ENCODE peak calls at places on chromosomes 12 and 14, in four cellular contexts. One of them, this sample, is unnamed.

GRCh38 chr14:104216457-104216856 is 78.1 kb downstream of the KIF26A start:
- DNase-seq in PC-3: no peak
- DNase-seq in neural progenitor cell: no peak
- DNase-seq in hepatocyte: no peak
- DNase-seq in this sample: no peak

GRCh38 chr12:30967026-30967425 is 40.5 kb downstream of the TSPAN11 start:
- DNase-seq in PC-3: no peak
- DNase-seq in hepatocyte: no peak
- DNase-seq in neural progenitor cell: no peak
- DNase-seq in this sample: no peak

GRCh38 chr14:21924479-21924878 is 250.9 kb upstream of the OR4E1 start:
- DNase-seq in PC-3: no peak
- DNase-seq in neural progenitor cell: peak
- DNase-seq in hepatocyte: no peak
- DNase-seq in this sample: peak

GRCh38 chr12:46082473-46082872 is 92.1 kb upstream of the SCAF11 start:
- DNase-seq in neural progenitor cell: no peak
- DNase-seq in hepatocyte: no peak
- DNase-seq in PC-3: no peak
- DNase-seq in this sample: no peak

GRCh38 chr14:78567343-78567742 is 397.2 kb downstream of the NRXN3 start:
- DNase-seq in neural progenitor cell: no peak
- DNase-seq in PC-3: no peak
- DNase-seq in hepatocyte: no peak
- DNase-seq in this sample: no peak

GRCh38 chr12:1808798-1809480 is 11.4 kb upstream of the LRTM2 start:
- DNase-seq in PC-3: no peak
- DNase-seq in hepatocyte: no peak
- DNase-seq in neural progenitor cell: no peak
- DNase-seq in this sample: no peak

GRCh38 chr12:94589591-94590001 is 60.8 kb downstream of the TMCC3 start:
- DNase-seq in neural progenitor cell: no peak
- DNase-seq in PC-3: peak
- DNase-seq in hepatocyte: no peak
- DNase-seq in this sample: no peak

GRCh38 chr12:68334136-68334535 is 2.0 kb upstream of the MDM1 start:
- DNase-seq in hepatocyte: no peak
- DNase-seq in neural progenitor cell: peak
- DNase-seq in PC-3: peak
- DNase-seq in this sample: no peak

GRCh38 chr12:31234053-31234835 is 91.7 kb downstream of the SINHCAF start:
- DNase-seq in hepatocyte: no peak
- DNase-seq in neural progenitor cell: no peak
- DNase-seq in PC-3: no peak
- DNase-seq in this sample: no peak

GRCh38 chr12:112349440-112349839 is 32.8 kb downstream of the HECTD4 start:
- DNase-seq in hepatocyte: no peak
- DNase-seq in neural progenitor cell: no peak
- DNase-seq in PC-3: no peak
- DNase-seq in this sample: no peak

GRCh38 chr14:55440385-55440784 is at the start of gene TBPL2:
- DNase-seq in hepatocyte: peak
- DNase-seq in neural progenitor cell: peak
- DNase-seq in PC-3: no peak
- DNase-seq in this sample: no peak

GRCh38 chr14:90681889-90682429 is 134.3 kb downstream of the TTC7B start:
- DNase-seq in neural progenitor cell: no peak
- DNase-seq in PC-3: peak
- DNase-seq in hepatocyte: no peak
- DNase-seq in this sample: no peak

GRCh38 chr12:116599285-116600122 is 40.3 kb downstream of the MAP1LC3B2 start:
- DNase-seq in PC-3: peak
- DNase-seq in hepatocyte: peak
- DNase-seq in neural progenitor cell: peak
- DNase-seq in this sample: peak

GRCh38 chr12:46944104-46944503 is 118.3 kb upstream of the SLC38A4 start:
- DNase-seq in hepatocyte: peak
- DNase-seq in neural progenitor cell: no peak
- DNase-seq in PC-3: peak
- DNase-seq in this sample: peak

GRCh38 chr12:75041481-75041880 is 168.2 kb downstream of the KCNC2 start:
- DNase-seq in neural progenitor cell: no peak
- DNase-seq in hepatocyte: no peak
- DNase-seq in PC-3: no peak
- DNase-seq in this sample: no peak
- TF ChIP-seq EZH2phosphoT487 in neural progenitor cell: no peak
- TF ChIP-seq EZH2phosphoT487 in hepatocyte: no peak
- TF ChIP-seq EZH2phosphoT487 in PC-3: no peak
- TF ChIP-seq EZH2phosphoT487 in this sample: no peak

GRCh38 chr14:65959563-65960024 is 526.6 kb upstream of the CCDC196 start:
- DNase-seq in hepatocyte: no peak
- DNase-seq in PC-3: no peak
- DNase-seq in neural progenitor cell: no peak
- DNase-seq in this sample: no peak
- TF ChIP-seq CTCF in hepatocyte: no peak
- TF ChIP-seq CTCF in PC-3: no peak
- TF ChIP-seq CTCF in neural progenitor cell: no peak
- TF ChIP-seq CTCF in this sample: no peak

GRCh38 chr12:65740873-65741600 is 83.2 kb upstream of the HMGA2 start:
- DNase-seq in neural progenitor cell: peak
- DNase-seq in hepatocyte: peak
- DNase-seq in PC-3: peak
- DNase-seq in this sample: peak

GRCh38 chr12:65742481-65742971 is 81.8 kb upstream of the HMGA2 start:
- DNase-seq in neural progenitor cell: peak
- DNase-seq in hepatocyte: peak
- DNase-seq in PC-3: no peak
- DNase-seq in this sample: no peak

GRCh38 chr12:65741662-65742480 is 82.4 kb upstream of the HMGA2 start:
- DNase-seq in neural progenitor cell: peak
- DNase-seq in hepatocyte: peak
- DNase-seq in PC-3: no peak
- DNase-seq in this sample: no peak

GRCh38 chr12:65739606-65740005 is 84.7 kb upstream of the HMGA2 start:
- DNase-seq in neural progenitor cell: no peak
- DNase-seq in hepatocyte: no peak
- DNase-seq in PC-3: no peak
- DNase-seq in this sample: no peak

DNA sequence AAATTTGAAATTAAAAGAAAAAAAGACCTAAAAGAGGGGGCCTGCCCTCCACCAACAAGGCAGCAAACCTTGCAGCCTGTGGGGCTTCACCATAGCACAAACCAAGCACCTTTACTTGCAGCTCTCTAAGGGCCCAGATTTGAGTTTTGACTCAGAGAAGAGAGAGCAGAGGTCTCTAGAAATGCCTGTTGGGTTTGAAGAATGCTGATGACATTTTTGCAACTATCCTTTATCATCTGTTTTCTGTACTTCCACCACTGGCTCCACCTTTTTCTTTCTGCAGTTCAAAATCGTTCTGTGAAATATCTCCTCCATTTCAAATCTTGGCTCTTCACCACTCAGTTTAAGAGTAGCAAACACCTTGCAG is 83.8 kb upstream of the HMGA2 start:
- DNase-seq in PC-3: no peak
- DNase-seq in neural progenitor cell: no peak
- DNase-seq in hepatocyte: no peak
- DNase-seq in this sample: peak
- H3K27ac ChIP-seq in PC-3: no peak
- H3K27ac ChIP-seq in neural progenitor cell: no peak
- H3K27ac ChIP-seq in hepatocyte: peak
- H3K27ac ChIP-seq in this sample: no peak

GRCh38 chr14:36070056-36071043 is 106.2 kb downstream of the PTCSC3 start:
- DNase-seq in PC-3: peak
- DNase-seq in neural progenitor cell: peak
- DNase-seq in hepatocyte: peak
- DNase-seq in this sample: peak
- TF ChIP-seq EZH2phosphoT487 in PC-3: no peak
- TF ChIP-seq EZH2phosphoT487 in neural progenitor cell: no peak
- TF ChIP-seq EZH2phosphoT487 in hepatocyte: no peak
- TF ChIP-seq EZH2phosphoT487 in this sample: no peak

GRCh38 chr12:81626406-81626805 is 132.7 kb downstream of the PPFIA2 start:
- DNase-seq in PC-3: no peak
- DNase-seq in neural progenitor cell: no peak
- DNase-seq in hepatocyte: no peak
- DNase-seq in this sample: no peak
- TF ChIP-seq CTCF in PC-3: no peak
- TF ChIP-seq CTCF in neural progenitor cell: no peak
- TF ChIP-seq CTCF in hepatocyte: no peak
- TF ChIP-seq CTCF in this sample: no peak

GRCh38 chr12:57161491-57161890 is 14.1 kb upstream of the LRP1-AS start:
- DNase-seq in PC-3: no peak
- DNase-seq in hepatocyte: no peak
- DNase-seq in neural progenitor cell: no peak
- DNase-seq in this sample: no peak

GRCh38 chr12:57159341-57159740 is 11.9 kb upstream of the LRP1-AS start:
- DNase-seq in PC-3: no peak
- DNase-seq in hepatocyte: no peak
- DNase-seq in neural progenitor cell: no peak
- DNase-seq in this sample: no peak

GRCh38 chr12:57158665-57159064 is 11.2 kb upstream of the LRP1-AS start:
- DNase-seq in neural progenitor cell: no peak
- DNase-seq in hepatocyte: no peak
- DNase-seq in PC-3: no peak
- DNase-seq in this sample: no peak

GRCh38 chr12:57160741-57161140 is 13.3 kb upstream of the LRP1-AS start:
- DNase-seq in PC-3: no peak
- DNase-seq in hepatocyte: no peak
- DNase-seq in neural progenitor cell: no peak
- DNase-seq in this sample: no peak

GRCh38 chr12:57160021-57160420 is 12.6 kb upstream of the LRP1-AS start:
- DNase-seq in PC-3: no peak
- DNase-seq in hepatocyte: no peak
- DNase-seq in neural progenitor cell: no peak
- DNase-seq in this sample: no peak
- H3K27ac ChIP-seq in PC-3: no peak
- H3K27ac ChIP-seq in hepatocyte: no peak
- H3K27ac ChIP-seq in neural progenitor cell: no peak
- H3K27ac ChIP-seq in this sample: no peak

GRCh38 chr14:101780887-101781239 is 19.4 kb downstream of the PPP2R5C start:
- DNase-seq in hepatocyte: peak
- DNase-seq in neural progenitor cell: peak
- DNase-seq in PC-3: no peak
- DNase-seq in this sample: no peak
- TF ChIP-seq EZH2phosphoT487 in hepatocyte: no peak
- TF ChIP-seq EZH2phosphoT487 in neural progenitor cell: no peak
- TF ChIP-seq EZH2phosphoT487 in PC-3: no peak
- TF ChIP-seq EZH2phosphoT487 in this sample: no peak

DNA sequence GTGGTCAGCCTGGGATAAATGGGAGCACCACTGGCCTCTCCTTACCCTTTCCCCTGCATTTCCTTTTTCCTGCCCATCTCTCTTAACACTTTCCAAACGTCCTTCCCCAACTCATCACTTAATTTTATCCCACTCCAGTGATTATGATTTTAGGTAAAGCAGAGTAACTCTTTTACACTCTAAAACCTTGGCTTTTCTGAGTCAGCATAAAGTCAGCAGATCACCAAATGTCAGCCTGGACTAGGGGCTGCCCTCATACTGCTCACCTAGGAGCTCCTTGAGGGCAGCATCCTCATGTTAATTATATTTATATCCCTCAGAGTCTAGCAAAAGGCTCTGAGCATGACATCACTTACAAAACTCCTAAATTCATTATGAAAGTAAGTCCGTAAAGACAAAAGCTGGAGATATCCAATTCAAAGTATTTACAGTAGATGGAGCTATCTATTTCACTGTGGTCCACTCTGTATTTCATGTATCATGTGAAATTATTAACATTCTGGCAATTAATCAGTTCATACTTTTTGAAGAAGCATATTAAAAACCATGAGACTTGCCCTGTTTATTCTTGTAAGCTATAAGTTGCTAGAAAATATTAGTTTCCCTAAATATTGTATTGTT is 17.0 kb upstream of the DICER1 start:
- DNase-seq in PC-3: peak
- DNase-seq in neural progenitor cell: no peak
- DNase-seq in hepatocyte: no peak
- DNase-seq in this sample: no peak
- TF ChIP-seq CTCF in PC-3: peak
- TF ChIP-seq CTCF in neural progenitor cell: no peak
- TF ChIP-seq CTCF in hepatocyte: peak
- TF ChIP-seq CTCF in this sample: no peak

DNA sequence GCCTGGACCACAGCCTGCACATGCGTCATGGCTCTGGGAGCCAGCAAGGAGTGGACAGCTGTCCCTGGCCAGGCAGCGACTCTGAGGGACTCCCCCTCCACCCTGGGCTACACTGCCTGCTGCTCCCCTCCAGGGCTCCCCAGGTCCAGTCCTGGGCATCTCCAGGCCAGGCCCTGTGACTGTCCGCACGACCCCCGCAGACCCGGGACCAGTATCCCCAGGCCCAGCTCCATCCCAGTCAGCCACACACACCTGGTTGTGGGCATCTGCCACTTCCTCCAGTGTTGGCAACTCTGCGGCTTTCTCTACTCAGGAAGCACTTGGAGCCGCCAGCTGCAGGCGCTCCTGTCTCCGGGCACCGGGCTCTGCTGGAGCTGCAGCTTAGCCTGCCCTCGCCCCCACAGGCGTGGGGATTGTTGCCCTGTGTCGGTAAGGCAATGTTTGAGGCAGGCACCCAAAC is 2.4 kb downstream of the ULK1 start:
- DNase-seq in hepatocyte: no peak
- DNase-seq in neural progenitor cell: no peak
- DNase-seq in PC-3: no peak
- DNase-seq in this sample: no peak
- H3K27ac ChIP-seq in hepatocyte: peak
- H3K27ac ChIP-seq in neural progenitor cell: no peak
- H3K27ac ChIP-seq in PC-3: peak
- H3K27ac ChIP-seq in this sample: peak